ENCODE peak calls at places on chromosomes 12 and 14, in eight cellular contexts. J is activated B cell treated with CpG ODN at 0.5 μM for 24 hours, Y is astrocyte of the spinal cord, X is fibroblast of lung, K is mammary epithelial cell, N is uterus, W is fibroblast of the aortic adventitia, F is mesothelial cell of epicardium. A is an unnamed sample.

GRCh38 chr14:105839425-105840265 is 313.3 kb downstream of the TMEM121 start:
- DNase-seq in J (no peak), Y (no peak), X (no peak), K (no peak), N (no peak), W (no peak), F (no peak), A (no peak)

GRCh38 chr14:92944976-92945375 is 22.0 kb downstream of the CHGA start:
- DNase-seq in J (no peak), Y (no peak), X (no peak), K (no peak), N (no peak), W (no peak), F (no peak), A (no peak)

GRCh38 chr12:103829092-103829491 is 11.9 kb downstream of the NT5DC3 start:
- DNase-seq in J (no peak), Y (no peak), X (peak), K (no peak), N (no peak), W (peak), F (no peak), A (no peak)

GRCh38 chr12:47507221-47507620 is 198.6 kb downstream of the RPAP3 start:
- DNase-seq in J (no peak), Y (no peak), X (no peak), K (peak), N (no peak), W (peak), F (no peak), A (no peak)

GRCh38 chr12:112170376-112170775 is 45.0 kb downstream of the TRAFD1 start:
- DNase-seq in J (no peak), Y (peak), X (no peak), K (no peak), N (no peak), W (peak), F (no peak), A (peak)

GRCh38 chr12:65594373-65594772 is 229.9 kb upstream of the HMGA2 start:
- DNase-seq in J (no peak), Y (no peak), X (no peak), K (no peak), N (no peak), W (no peak), F (no peak), A (no peak)

GRCh38 chr14:70585221-70585620 is 15.2 kb downstream of the MED6 start:
- DNase-seq in J (no peak), Y (no peak), X (no peak), K (peak), N (no peak), W (peak), F (no peak), A (no peak)

GRCh38 chr12:57063991-57064725 is 14.2 kb upstream of the MYO1A start:
- DNase-seq in J (no peak), Y (no peak), X (no peak), K (peak), N (no peak), W (no peak), F (no peak), A (no peak)

GRCh38 chr12:75781532-75782046 is 250.0 kb downstream of the PHLDA1 start:
- DNase-seq in J (no peak), Y (peak), X (peak), K (peak), N (no peak), W (peak), F (no peak), A (no peak)

GRCh38 chr12:46343122-46343852 is 29.3 kb downstream of the SLC38A2 start:
- DNase-seq in J (no peak), Y (no peak), X (no peak), K (no peak), N (no peak), W (no peak), F (no peak), A (no peak)

GRCh38 chr14:29821665-29822429 is 105.8 kb downstream of the PRKD1 start:
- DNase-seq in J (no peak), Y (no peak), X (no peak), K (no peak), N (no peak), W (no peak), F (no peak), A (no peak)

GRCh38 chr14:76305474-76305826 is 70.5 kb upstream of the ESRRB start:
- DNase-seq in J (no peak), Y (no peak), X (no peak), K (no peak), N (no peak), W (no peak), F (no peak), A (no peak)

GRCh38 chr12:65778268-65779090 is 45.8 kb upstream of the HMGA2 start:
- DNase-seq in J (no peak), Y (peak), X (peak), K (peak), N (no peak), W (peak), F (no peak), A (no peak)

GRCh38 chr12:54412786-54413185 is 6.3 kb downstream of the ITGA5 start:
- DNase-seq in J (no peak), Y (no peak), X (no peak), K (no peak), N (no peak), W (no peak), F (no peak), A (no peak)

GRCh38 chr14:76997257-76997970 is 31.1 kb downstream of the IRF2BPL start:
- DNase-seq in J (no peak), Y (no peak), X (no peak), K (peak), N (no peak), W (peak), F (no peak), A (no peak)

GRCh38 chr12:26125451-26126339 is 858 bp upstream of the BHLHE41 start:
- DNase-seq in J (peak), Y (peak), X (peak), K (peak), N (peak), W (peak), F (peak), A (no peak)

GRCh38 chr14:35366048-35366428 is 38.5 kb downstream of the NFKBIA start:
- DNase-seq in J (no peak), Y (peak), X (peak), K (no peak), N (no peak), W (peak), F (no peak), A (no peak)

GRCh38 chr14:51576112-51576420 is 75.6 kb upstream of the FRMD6 start:
- DNase-seq in J (no peak), Y (peak), X (no peak), K (no peak), N (no peak), W (no peak), F (no peak), A (no peak)

GRCh38 chr12:17296882-17297281 is 690.9 kb upstream of the LMO3 start:
- DNase-seq in J (no peak), Y (no peak), X (no peak), K (no peak), N (no peak), W (no peak), F (no peak), A (no peak)

GRCh38 chr12:58931518-58931917 is 11.2 kb upstream of the LRIG3 start:
- DNase-seq in J (no peak), Y (no peak), X (no peak), K (no peak), N (no peak), W (no peak), F (no peak), A (no peak)
- TF ChIP-seq CTCF in J (no peak), Y (peak), X (no peak), K (peak), N (no peak), W (no peak), F (no peak), A (no peak)

DNA sequence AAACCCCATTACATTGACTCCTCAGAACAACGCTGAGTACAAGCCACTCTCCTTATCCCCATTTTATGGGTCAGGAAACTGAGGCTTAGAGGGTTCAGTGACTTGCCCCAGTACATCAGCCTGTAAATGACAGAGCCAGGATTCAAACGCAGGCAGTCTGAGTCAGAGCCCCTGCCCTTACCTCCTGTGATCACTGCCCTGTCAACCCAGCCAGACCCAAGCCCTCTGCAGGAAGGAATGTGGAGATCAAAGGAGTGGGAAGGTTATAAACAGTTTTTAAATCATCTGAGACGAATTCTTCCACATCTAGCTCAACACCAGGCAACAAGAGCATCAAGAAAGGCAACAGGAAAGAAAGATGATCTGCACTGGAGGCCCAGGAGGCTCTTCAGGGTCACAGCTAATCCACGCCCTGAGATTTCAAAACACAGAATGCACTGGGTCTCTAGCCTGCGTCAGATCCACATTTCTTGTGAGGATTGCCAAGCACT is 38.5 kb downstream of the SPTB start:
- DNase-seq in J (no peak), Y (peak), X (peak), K (peak), N (no peak), W (peak), F (no peak), A (no peak)
- TF ChIP-seq CTCF in J (no peak), Y (peak), X (peak), K (peak), N (no peak), W (peak), F (peak), A (no peak)

DNA sequence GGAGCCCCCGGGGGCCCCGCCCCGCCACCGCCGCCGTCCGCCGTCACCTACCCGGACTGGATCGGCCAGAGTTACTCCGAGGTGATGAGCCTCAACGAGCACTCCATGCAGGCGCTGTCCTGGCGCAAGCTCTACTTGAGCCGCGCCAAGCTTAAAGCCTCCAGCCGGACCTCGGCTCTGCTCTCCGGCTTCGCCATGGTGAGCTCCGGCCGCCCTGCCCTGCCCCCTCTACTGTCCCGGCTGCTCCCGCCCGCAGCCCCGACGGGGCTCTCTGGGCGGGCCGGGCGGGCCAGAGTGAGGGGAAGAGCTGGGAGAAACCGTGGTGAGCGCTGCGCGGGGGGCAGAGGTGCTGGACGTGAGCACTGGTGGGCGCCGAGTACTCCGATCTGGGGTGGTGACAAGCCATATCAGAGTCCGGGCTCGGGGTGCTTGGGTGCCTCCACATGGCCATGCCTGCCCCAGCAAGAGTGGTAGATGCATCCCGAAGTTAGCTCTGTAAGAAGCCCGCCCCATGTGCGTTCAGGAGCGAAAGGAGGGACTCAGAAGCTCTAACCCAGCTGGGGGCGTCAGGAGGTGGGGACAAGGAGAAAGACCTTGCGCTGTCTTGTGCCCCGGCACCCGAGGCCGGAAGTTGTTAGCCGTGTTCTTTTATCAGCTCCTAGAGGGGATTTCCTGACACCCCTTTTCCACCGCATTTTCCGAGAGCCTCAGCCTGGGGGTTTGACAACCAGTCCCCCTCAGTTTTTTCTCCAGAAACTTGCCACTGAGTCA is 708 bp downstream of the ORAI1 start:
- DNase-seq in J (peak), Y (peak), X (peak), K (peak), N (peak), W (peak), F (peak), A (peak)
- TF ChIP-seq CTCF in J (no peak), Y (peak), X (peak), K (peak), N (no peak), W (peak), F (no peak), A (no peak)

DNA sequence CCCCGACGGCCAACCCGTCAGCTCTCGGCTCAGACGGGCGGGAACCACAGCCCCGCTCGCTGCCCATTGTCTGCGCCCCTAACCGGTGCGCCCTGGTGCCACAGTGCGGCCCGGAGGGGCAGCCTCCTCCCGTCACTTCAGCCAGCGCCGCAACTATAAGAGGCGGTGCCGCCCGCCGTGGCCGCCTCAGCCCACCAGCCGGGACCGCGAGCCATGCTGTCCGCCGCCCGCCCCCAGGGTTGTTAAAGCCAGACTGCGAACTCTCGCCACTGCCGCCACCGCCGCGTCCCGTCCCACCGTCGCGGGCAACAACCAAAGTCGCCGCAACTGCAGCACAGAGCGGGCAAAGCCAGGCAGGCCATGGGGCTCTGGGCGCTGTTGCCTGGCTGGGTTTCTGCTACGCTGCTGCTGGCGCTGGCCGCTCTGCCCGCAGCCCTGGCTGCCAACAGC is at the start of gene WNT1:
- DNase-seq in J (no peak), Y (no peak), X (no peak), K (no peak), N (no peak), W (no peak), F (no peak), A (no peak)
- TF ChIP-seq CTCF in J (no peak), Y (no peak), X (no peak), K (no peak), N (no peak), W (no peak), F (peak), A (no peak)

DNA sequence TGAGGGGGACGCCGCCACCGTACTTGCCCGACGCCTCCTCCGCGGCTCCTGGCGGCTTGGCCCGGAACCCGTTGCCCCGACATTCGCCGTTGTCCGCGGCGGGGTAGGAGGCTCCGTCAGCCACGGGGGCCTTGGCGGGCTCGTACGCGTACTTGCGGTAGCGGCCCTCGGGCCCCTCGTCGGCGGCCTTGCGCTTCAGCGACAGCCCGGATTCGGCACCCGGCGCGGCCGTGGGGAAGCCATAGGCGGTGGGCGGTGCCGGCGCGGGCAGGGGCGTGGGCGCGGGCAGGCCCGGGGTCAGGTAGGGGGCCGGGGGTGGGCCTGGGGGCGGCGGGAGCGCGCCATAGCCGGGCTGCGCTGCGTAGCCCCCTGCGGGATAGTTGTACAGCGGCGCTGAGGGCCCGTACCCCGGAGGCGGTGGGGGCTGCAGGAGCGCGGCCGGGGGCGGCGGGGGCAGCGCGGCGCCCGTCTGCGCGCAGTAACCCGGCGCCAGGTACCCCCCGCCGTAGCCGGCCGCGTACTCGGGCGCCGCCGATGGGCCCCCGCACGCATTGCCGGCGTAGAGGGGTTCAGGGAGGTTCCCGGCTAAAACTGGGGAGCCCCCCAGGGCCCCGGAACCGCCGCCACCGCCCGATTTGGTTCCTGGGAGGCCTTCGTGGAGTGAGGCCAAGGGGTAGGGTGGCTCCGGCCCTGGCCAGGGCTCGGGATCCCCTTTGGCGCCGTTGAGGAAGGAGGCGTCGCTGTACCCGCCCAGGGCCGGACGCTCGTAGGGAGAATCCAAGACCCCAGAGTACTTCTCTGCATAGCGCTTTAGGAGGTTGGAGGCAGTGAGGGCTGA is 26.9 kb downstream of the FIGNL2 start:
- DNase-seq in J (no peak), Y (no peak), X (no peak), K (no peak), N (no peak), W (no peak), F (no peak), A (no peak)
- TF ChIP-seq CTCF in J (no peak), Y (no peak), X (no peak), K (no peak), N (no peak), W (no peak), F (no peak), A (no peak)